ENCODE peak calls at places on chromosome X, in seven cellular contexts. S is H1, E is GM12878, L is HepG2, H is K562, W is SK-N-SH, V is HCT116. M is an unnamed sample.

GRCh38 chrX:142040906-142041305 is 137.2 kb downstream of the MAGEC1 start:
- DNase-seq in S (no peak), E (no peak), L (no peak), H (no peak), W (no peak), V (no peak), M (no peak)

GRCh38 chrX:123601437-123601836 is 131.4 kb downstream of the THOC2 start:
- DNase-seq in S (no peak), E (no peak), L (no peak), H (no peak), W (no peak), V (no peak), M (no peak)

GRCh38 chrX:119990409-119990994 is 47.0 kb upstream of the NKAP start:
- DNase-seq in S (no peak), E (no peak), L (no peak), H (no peak), W (no peak), V (no peak), M (no peak)

GRCh38 chrX:54484666-54485065 is 11.4 kb downstream of the FGD1 start:
- DNase-seq in S (no peak), E (no peak), L (no peak), H (no peak), W (peak), V (no peak), M (no peak)

GRCh38 chrX:139202742-139203410 is 327.7 kb upstream of the F9 start:
- DNase-seq in S (no peak), E (no peak), L (no peak), H (no peak), W (no peak), V (no peak), M (no peak)

GRCh38 chrX:103774070-103774642 is 2.5 kb upstream of the PLP1 start:
- DNase-seq in S (no peak), E (no peak), L (peak), H (no peak), W (peak), V (peak), M (no peak)

GRCh38 chrX:3962511-3963350 is 249.3 kb upstream of the PRKX start:
- DNase-seq in S (no peak), E (no peak), L (peak), H (peak), W (peak), V (no peak), M (peak)

GRCh38 chrX:154436597-154437397 is at the start of gene GDI1:
- DNase-seq in S (no peak), E (no peak), L (no peak), H (peak), W (peak), V (no peak), M (no peak)

GRCh38 chrX:134537179-134537945 is 77.4 kb downstream of the HPRT1 start:
- DNase-seq in S (no peak), E (no peak), L (peak), H (peak), W (no peak), V (peak), M (no peak)

GRCh38 chrX:109533631-109534030 is 3.0 kb upstream of the NXT2 start:
- DNase-seq in S (no peak), E (no peak), L (no peak), H (no peak), W (no peak), V (no peak), M (no peak)

GRCh38 chrX:139973290-139973689 is 8.0 kb upstream of the CXorf66 start:
- DNase-seq in S (no peak), E (no peak), L (no peak), H (no peak), W (no peak), V (no peak), M (no peak)

GRCh38 chrX:108168961-108169740 is 77.6 kb downstream of the ATG4A start:
- DNase-seq in S (no peak), E (no peak), L (no peak), H (no peak), W (no peak), V (no peak), M (no peak)

GRCh38 chrX:39853417-39853816 is 244.3 kb downstream of the BCOR start:
- DNase-seq in S (no peak), E (no peak), L (no peak), H (no peak), W (no peak), V (no peak), M (no peak)

GRCh38 chrX:47560179-47560830 is 700 bp upstream of the ARAF start:
- DNase-seq in S (no peak), E (no peak), L (no peak), H (no peak), W (no peak), V (no peak), M (no peak)

GRCh38 chrX:134544614-134545255 is 84.8 kb downstream of the HPRT1 start:
- DNase-seq in S (no peak), E (no peak), L (no peak), H (no peak), W (peak), V (no peak), M (no peak)

GRCh38 chrX:20665441-20665840 is 398.7 kb upstream of the RPS6KA3 start:
- DNase-seq in S (no peak), E (no peak), L (no peak), H (no peak), W (no peak), V (no peak), M (no peak)

GRCh38 chrX:104428231-104428630 is 137.8 kb upstream of the IL1RAPL2 start:
- DNase-seq in S (no peak), E (no peak), L (no peak), H (no peak), W (no peak), V (no peak), M (no peak)

GRCh38 chrX:54695816-54696487 is 102.1 kb downstream of the ITIH6 start:
- DNase-seq in S (no peak), E (peak), L (no peak), H (no peak), W (peak), V (no peak), M (no peak)

GRCh38 chrX:97070346-97070745 is 186.6 kb downstream of the RPA4 start:
- DNase-seq in S (no peak), E (no peak), L (no peak), H (no peak), W (no peak), V (no peak), M (no peak)

GRCh38 chrX:139596068-139596467 is 65.5 kb downstream of the F9 start:
- DNase-seq in S (no peak), E (no peak), L (no peak), H (peak), W (no peak), V (no peak), M (peak)

GRCh38 chrX:31807165-31807564 is 735.3 kb upstream of the FTHL17 start:
- DNase-seq in S (no peak), E (no peak), L (no peak), H (no peak), W (no peak), V (no peak), M (no peak)

GRCh38 chrX:117987376-117987775 is 129.2 kb downstream of the KLHL13 start:
- DNase-seq in S (no peak), E (no peak), L (no peak), H (no peak), W (no peak), V (no peak), M (no peak)

GRCh38 chrX:105894721-105895120 is 72.4 kb downstream of the NRK start:
- DNase-seq in S (no peak), E (no peak), L (no peak), H (no peak), W (no peak), V (no peak), M (no peak)

GRCh38 chrX:99777912-99778311 is 632.2 kb downstream of the PCDH19 start:
- DNase-seq in S (no peak), E (no peak), L (no peak), H (no peak), W (no peak), V (no peak), M (no peak)

GRCh38 chrX:103913356-103914020 is 48.9 kb upstream of the TMSB15B start:
- DNase-seq in S (no peak), E (no peak), L (no peak), H (no peak), W (no peak), V (no peak), M (no peak)

GRCh38 chrX:119809185-119809666 is 17.8 kb upstream of the RPL39 start:
- DNase-seq in S (no peak), E (no peak), L (no peak), H (peak), W (no peak), V (no peak), M (no peak)

GRCh38 chrX:9765072-9765736 is 443 bp downstream of the GPR143 start:
- DNase-seq in S (no peak), E (no peak), L (no peak), H (no peak), W (no peak), V (no peak), M (no peak)

GRCh38 chrX:9767375-9767774 is 1.7 kb upstream of the GPR143 start:
- DNase-seq in S (no peak), E (no peak), L (peak), H (no peak), W (no peak), V (no peak), M (no peak)

GRCh38 chrX:9775930-9776329 is 10.3 kb upstream of the GPR143 start:
- DNase-seq in S (no peak), E (no peak), L (no peak), H (no peak), W (no peak), V (no peak), M (no peak)

GRCh38 chrX:9765737-9766098 is at the start of gene GPR143:
- DNase-seq in S (no peak), E (no peak), L (no peak), H (no peak), W (no peak), V (no peak), M (no peak)

DNA sequence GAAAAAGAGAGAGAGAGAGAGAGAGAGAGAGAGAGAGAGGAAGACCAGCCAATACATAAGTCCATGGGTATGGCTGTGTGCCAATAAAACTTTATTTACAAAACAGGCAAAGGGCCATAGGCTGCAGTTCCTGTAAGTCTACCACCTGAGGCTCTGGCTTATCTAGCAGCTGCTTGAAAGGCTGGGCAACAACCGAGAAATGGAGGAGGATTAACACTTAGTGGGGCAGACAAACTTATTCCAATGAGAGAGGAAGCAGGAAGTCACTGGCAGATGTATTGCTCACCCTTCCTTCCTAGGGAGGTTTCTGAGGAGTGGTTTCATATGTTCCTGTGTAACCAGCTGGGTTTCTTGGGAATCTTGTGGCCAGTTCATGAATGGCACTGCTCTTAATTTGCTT is 4.7 kb upstream of the GPR143 start:
- DNase-seq in S (no peak), E (no peak), L (no peak), H (no peak), W (no peak), V (no peak), M (no peak)
- TF ChIP-seq YY1 in S (no peak), E (no peak), L (no peak), H (no peak), W (no peak), V (no peak), M (no peak)

GRCh38 chrX:16603822-16604221 is 46.1 kb upstream of the S100G start:
- DNase-seq in S (no peak), E (no peak), L (peak), H (no peak), W (no peak), V (no peak), M (no peak)
- TF ChIP-seq YY1 in S (no peak), E (no peak), L (no peak), H (no peak), W (no peak), V (no peak), M (no peak)

GRCh38 chrX:40987413-40987812 is 97.8 kb upstream of the USP9X start:
- DNase-seq in S (no peak), E (no peak), L (no peak), H (peak), W (no peak), V (no peak), M (peak)
- TF ChIP-seq YY1 in S (no peak), E (no peak), L (no peak), H (no peak), W (no peak), V (no peak), M (no peak)

DNA sequence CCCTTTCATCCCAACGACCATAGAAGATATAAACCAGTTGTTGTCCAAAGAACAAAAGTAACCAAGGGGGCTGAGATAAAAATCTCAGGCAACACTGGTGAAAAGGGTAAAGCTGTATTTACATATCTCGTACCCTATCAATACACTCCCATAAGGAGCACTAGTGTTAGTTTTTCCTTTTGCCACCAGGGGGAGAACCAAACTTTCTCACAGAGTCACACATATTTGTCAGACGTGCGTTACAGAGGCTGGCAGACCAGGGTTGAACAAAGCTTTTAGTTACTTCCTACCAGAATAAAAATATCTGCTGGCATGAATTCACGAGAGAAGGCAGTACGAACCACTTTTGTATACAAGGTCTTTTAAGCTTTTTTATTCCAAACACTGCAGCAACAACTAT is 88.3 kb downstream of the AMELX start:
- DNase-seq in S (no peak), E (peak), L (peak), H (peak), W (peak), V (peak), M (peak)
- TF ChIP-seq YY1 in S (no peak), E (no peak), L (no peak), H (no peak), W (no peak), V (no peak), M (no peak)

DNA sequence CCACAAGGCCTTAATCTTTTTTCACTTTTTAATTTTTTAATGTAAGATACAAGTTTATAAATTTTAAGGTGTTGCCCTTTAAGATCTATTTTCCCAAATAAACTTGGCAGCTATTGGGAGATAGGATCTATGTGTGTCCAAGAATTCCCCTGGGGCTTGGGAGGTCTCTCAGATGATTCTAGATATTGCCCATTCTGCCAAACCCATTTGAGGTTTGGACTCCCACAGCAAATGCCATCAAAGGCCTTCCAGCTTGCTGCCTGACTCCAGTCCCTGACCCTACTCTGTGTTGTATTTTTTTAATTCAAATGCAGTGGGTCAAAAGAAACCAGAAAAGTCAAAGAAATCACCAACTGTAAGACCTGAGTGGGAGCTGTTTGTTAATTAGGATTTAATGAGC is 120.0 kb upstream of the CHRDL1 start:
- DNase-seq in S (no peak), E (no peak), L (no peak), H (no peak), W (no peak), V (no peak), M (no peak)
- TF ChIP-seq YY1 in S (no peak), E (no peak), L (no peak), H (no peak), W (no peak), V (no peak), M (no peak)

DNA sequence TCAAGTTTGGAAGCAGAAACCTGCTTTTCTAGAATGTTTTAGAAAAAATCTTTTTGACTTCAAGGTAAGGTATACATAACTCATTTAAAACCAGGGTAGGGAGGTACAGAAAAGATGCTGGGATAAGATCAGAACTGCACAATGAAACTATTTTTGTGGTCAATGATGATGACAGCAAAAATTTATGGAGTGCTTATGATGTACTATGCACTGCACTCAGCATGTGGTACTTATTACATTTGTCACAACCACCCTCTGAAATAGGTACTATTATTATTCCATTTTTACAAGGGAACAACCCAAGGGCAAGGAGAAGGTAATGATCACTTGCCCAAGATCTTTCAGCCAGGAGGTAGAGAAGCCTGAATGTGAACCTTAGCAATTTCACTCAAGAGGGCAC is 8.0 kb downstream of the GPM6B start:
- DNase-seq in S (no peak), E (no peak), L (no peak), H (no peak), W (no peak), V (no peak), M (no peak)
- TF ChIP-seq YY1 in S (no peak), E (no peak), L (no peak), H (no peak), W (no peak), V (no peak), M (no peak)

GRCh38 chrX:44227981-44228380 is 115.5 kb downstream of the EFHC2 start:
- DNase-seq in S (no peak), E (no peak), L (no peak), H (no peak), W (no peak), V (no peak), M (no peak)

GRCh38 chrX:44225667-44226066 is 117.8 kb downstream of the EFHC2 start:
- DNase-seq in S (no peak), E (no peak), L (no peak), H (no peak), W (no peak), V (no peak), M (no peak)

GRCh38 chrX:44218465-44218864 is 125.0 kb downstream of the EFHC2 start:
- DNase-seq in S (no peak), E (no peak), L (no peak), H (no peak), W (no peak), V (no peak), M (no peak)

GRCh38 chrX:44224760-44225159 is 118.7 kb downstream of the EFHC2 start:
- DNase-seq in S (no peak), E (no peak), L (no peak), H (no peak), W (no peak), V (no peak), M (no peak)

DNA sequence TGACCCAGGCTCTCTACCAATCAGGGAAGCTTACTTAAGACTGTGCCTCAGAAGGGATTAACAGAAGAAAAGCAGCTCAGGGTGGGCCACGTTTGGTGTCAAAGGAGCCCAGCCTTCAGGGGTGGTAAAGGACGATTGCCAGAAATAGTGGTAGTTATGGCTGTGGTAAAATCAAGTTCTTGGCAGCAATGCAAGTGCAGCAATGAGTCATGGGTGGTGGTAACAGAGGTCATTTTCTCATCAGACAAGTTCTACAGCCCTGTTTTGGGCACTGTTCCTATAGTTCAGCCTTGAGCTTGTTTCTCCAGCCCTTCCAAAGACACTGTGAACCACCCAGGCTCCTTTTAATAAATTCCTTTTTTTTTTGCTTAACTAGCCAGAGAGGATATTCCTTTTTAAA is 120.3 kb downstream of the EFHC2 start:
- DNase-seq in S (no peak), E (no peak), L (no peak), H (no peak), W (no peak), V (peak), M (no peak)
- TF ChIP-seq YY1 in S (no peak), E (no peak), L (no peak), H (no peak), W (no peak), V (no peak), M (no peak)

GRCh38 chrX:150540965-150541364 is 27.5 kb upstream of the MTM1 start:
- DNase-seq in S (no peak), E (no peak), L (no peak), H (no peak), W (no peak), V (no peak), M (no peak)
- TF ChIP-seq YY1 in S (no peak), E (no peak), L (no peak), H (no peak), W (no peak), V (no peak), M (no peak)

DNA sequence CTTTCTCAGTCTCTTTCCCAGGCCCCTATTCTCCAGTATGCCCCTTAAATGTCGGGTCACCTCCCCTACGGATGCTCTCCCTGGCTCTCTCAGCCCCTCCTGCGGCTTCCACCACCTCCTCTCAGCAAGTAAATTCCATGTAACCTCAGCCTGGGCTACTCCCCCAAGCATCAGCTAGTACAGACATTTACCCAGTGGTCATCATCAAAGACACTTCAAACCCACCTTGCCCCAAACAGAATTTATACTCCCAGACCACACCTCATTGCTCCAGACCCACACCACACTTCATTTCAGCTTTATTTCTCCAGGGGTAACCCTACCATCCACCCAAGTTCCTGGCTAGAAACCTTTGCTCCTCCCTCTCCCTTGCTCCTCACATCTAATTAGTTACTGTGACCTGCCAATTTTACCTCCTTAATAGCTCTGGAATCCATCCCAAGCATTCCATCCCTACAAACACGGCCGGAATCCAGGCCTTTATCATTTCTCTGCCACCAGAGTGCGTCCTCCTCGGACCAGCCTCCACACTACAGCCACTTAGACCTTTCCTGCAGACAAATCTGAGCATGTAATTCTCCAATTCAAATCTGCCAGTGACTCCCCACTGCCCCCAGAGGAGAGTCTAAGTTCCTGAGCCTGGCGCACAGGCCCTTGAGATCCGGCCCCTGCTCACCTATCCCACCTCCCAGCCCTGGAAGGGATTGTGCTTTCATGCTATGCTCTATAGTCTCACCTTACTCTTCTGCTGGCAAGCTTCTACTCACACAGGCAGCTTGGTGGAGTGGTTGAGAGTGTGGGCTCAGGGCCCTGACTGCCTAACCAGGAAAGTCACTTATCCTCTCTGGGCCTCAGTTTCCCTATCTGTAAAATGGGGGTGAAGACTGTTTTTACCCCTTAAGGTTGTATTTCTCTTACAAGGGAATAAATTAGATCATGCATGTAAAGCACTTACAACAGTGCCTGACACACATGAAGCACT is 31.4 kb downstream of the PJA1 start:
- DNase-seq in S (no peak), E (no peak), L (peak), H (peak), W (peak), V (peak), M (peak)
- TF ChIP-seq YY1 in S (no peak), E (no peak), L (no peak), H (no peak), W (no peak), V (no peak), M (no peak)

M was measured in NT2/D1.